ENCODE peak calls at places on chromosome 15, in five cellular contexts. R, K, Y, S and I are unnamed samples.

GRCh38 chr15:99157456-99157855 is 52.6 kb downstream of the SYNM start:
- DNase-seq in R (no peak), Y (no peak), S (no peak), K (no peak), I (no peak)

GRCh38 chr15:83753872-83754493 is 100.1 kb downstream of the ADAMTSL3 start:
- DNase-seq in Y (no peak), K (no peak), R (no peak), S (no peak), I (no peak)

GRCh38 chr15:25701716-25702465 is 161.2 kb downstream of the ATP10A start:
- DNase-seq in Y (no peak), K (no peak), R (no peak), S (no peak), I (no peak)

GRCh38 chr15:38647683-38648082 is 83.1 kb upstream of the RASGRP1 start:
- DNase-seq in R (no peak), K (no peak), Y (peak), S (no peak), I (no peak)

GRCh38 chr15:47888721-47889120 is 171.4 kb downstream of the SEMA6D start:
- DNase-seq in S (no peak), Y (no peak), K (no peak), R (no peak), I (no peak)

GRCh38 chr15:63079938-63080626 is 37.5 kb downstream of the TPM1 start:
- DNase-seq in R (no peak), K (no peak), Y (peak), S (no peak), I (no peak)

GRCh38 chr15:27412413-27412812 is 441.4 kb downstream of the GABRG3 start:
- DNase-seq in K (no peak), S (no peak), R (no peak), Y (no peak), I (no peak)

GRCh38 chr15:58021332-58022230 is 43.9 kb downstream of the ALDH1A2 start:
- DNase-seq in S (no peak), R (no peak), Y (no peak), K (no peak), I (no peak)

GRCh38 chr15:97023131-97023844 is 692.8 kb downstream of the NR2F2 start:
- DNase-seq in R (no peak), K (no peak), Y (no peak), S (no peak), I (no peak)

GRCh38 chr15:26877842-26878241 is 11.0 kb downstream of the GABRA5 start:
- DNase-seq in S (no peak), R (no peak), Y (no peak), K (no peak), I (no peak)

GRCh38 chr15:74497584-74497983 is 36.6 kb upstream of the UBL7 start:
- DNase-seq in Y (no peak), R (no peak), K (no peak), S (no peak), I (no peak)

GRCh38 chr15:51768018-51768417 is 16.6 kb downstream of the TMOD2 start:
- DNase-seq in S (no peak), K (no peak), Y (no peak), R (no peak), I (no peak)

GRCh38 chr15:68602484-68603240 is 23.9 kb downstream of the CORO2B start:
- DNase-seq in S (no peak), R (no peak), K (no peak), Y (no peak), I (no peak)

GRCh38 chr15:66472176-66472999 is 25.2 kb downstream of the SNAPC5 start:
- DNase-seq in K (peak), Y (no peak), S (no peak), R (no peak), I (no peak)

GRCh38 chr15:66935121-66935520 is 130.3 kb upstream of the SMAD3 start:
- DNase-seq in S (no peak), Y (no peak), K (no peak), R (no peak), I (no peak)

GRCh38 chr15:77526582-77527163 is 106.0 kb downstream of the HMG20A start:
- DNase-seq in S (no peak), K (no peak), Y (no peak), R (no peak), I (no peak)

GRCh38 chr15:69742361-69742760 is 289.7 kb downstream of the RPLP1 start:
- DNase-seq in R (no peak), Y (no peak), S (no peak), K (no peak), I (no peak)

GRCh38 chr15:25930931-25931330 is 67.8 kb upstream of the ATP10A start:
- DNase-seq in S (no peak), Y (no peak), R (no peak), K (no peak), I (no peak)

GRCh38 chr15:61025283-61025682 is 203.8 kb downstream of the RORA start:
- DNase-seq in Y (no peak), R (no peak), S (no peak), K (no peak), I (no peak)

GRCh38 chr15:76840830-76841460 is 64.2 kb downstream of the SCAPER start:
- DNase-seq in K (no peak), S (no peak), Y (peak), R (peak), I (no peak)

GRCh38 chr15:82159922-82160321 is 102.6 kb downstream of the EFL1 start:
- DNase-seq in K (no peak), Y (peak), S (no peak), R (no peak), I (no peak)

GRCh38 chr15:31799711-31800321 is 230.5 kb upstream of the CHRNA7 start:
- DNase-seq in K (no peak), S (no peak), R (no peak), Y (no peak), I (no peak)

GRCh38 chr15:56128081-56128480 is 115.6 kb downstream of the RFX7 start:
- DNase-seq in Y (no peak), K (no peak), R (no peak), S (no peak), I (no peak)

GRCh38 chr15:31318429-31318828 is 8.2 kb upstream of the KLF13 start:
- DNase-seq in K (no peak), Y (no peak), R (no peak), S (no peak), I (no peak)

GRCh38 chr15:55256281-55257013 is 33.2 kb downstream of the RAB27A start:
- DNase-seq in K (no peak), R (no peak), S (no peak), Y (no peak), I (no peak)

GRCh38 chr15:86317379-86317745 is 237.7 kb downstream of the AGBL1 start:
- DNase-seq in R (no peak), S (no peak), K (no peak), Y (no peak), I (no peak)

GRCh38 chr15:41085029-41085428 is 31.1 kb downstream of the INO80 start:
- DNase-seq in S (no peak), Y (no peak), R (no peak), K (no peak), I (no peak)

GRCh38 chr15:45653702-45654424 is 19.0 kb downstream of the SQOR start:
- DNase-seq in S (no peak), K (no peak), R (no peak), Y (no peak), I (peak)

GRCh38 chr15:73265536-73266153 is 103.1 kb downstream of the HCN4 start:
- DNase-seq in Y (peak), R (peak), S (peak), K (peak), I (no peak)

GRCh38 chr15:50665938-50666337 is 20.7 kb downstream of the TRPM7 start:
- DNase-seq in Y (no peak), K (no peak), S (no peak), R (no peak), I (no peak)

GRCh38 chr15:98025237-98025636 is 64.7 kb downstream of the ARRDC4 start:
- DNase-seq in Y (no peak), S (no peak), K (no peak), R (no peak), I (no peak)

GRCh38 chr15:51752918-51753317 is 1.5 kb downstream of the TMOD2 start:
- DNase-seq in Y (no peak), R (no peak), S (no peak), K (no peak), I (no peak)

GRCh38 chr15:85707519-85708338 is 87.0 kb downstream of the KLHL25 start:
- DNase-seq in Y (no peak), S (peak), R (peak), K (no peak), I (no peak)

GRCh38 chr15:80800067-80800466 is 20.9 kb downstream of the CEMIP start:
- DNase-seq in K (no peak), R (no peak), S (no peak), Y (no peak), I (no peak)

GRCh38 chr15:80803580-80804525 is 24.7 kb downstream of the CEMIP start:
- DNase-seq in Y (no peak), K (no peak), S (no peak), R (no peak), I (no peak)

GRCh38 chr15:80801891-80802680 is 22.9 kb downstream of the CEMIP start:
- DNase-seq in K (no peak), S (no peak), Y (no peak), R (no peak), I (peak)

GRCh38 chr15:80804970-80805495 is 25.9 kb downstream of the CEMIP start:
- DNase-seq in Y (no peak), K (no peak), R (no peak), S (no peak), I (no peak)
- TF ChIP-seq EP300 in Y (no peak), K (no peak), R (no peak), S (no peak), I (no peak)

GRCh38 chr15:48899793-48900192 is 21.9 kb downstream of the EID1 start:
- DNase-seq in R (no peak), Y (no peak), K (no peak), S (no peak), I (no peak)

GRCh38 chr15:48897144-48897814 is 19.3 kb downstream of the EID1 start:
- DNase-seq in R (no peak), K (no peak), S (no peak), Y (no peak), I (no peak)

GRCh38 chr15:48893311-48893710 is 15.4 kb downstream of the EID1 start:
- DNase-seq in S (no peak), R (no peak), Y (no peak), K (no peak), I (no peak)

GRCh38 chr15:48896775-48897143 is 18.8 kb downstream of the EID1 start:
- DNase-seq in K (no peak), Y (no peak), S (no peak), R (no peak), I (no peak)

GRCh38 chr15:48898083-48898482 is 20.1 kb downstream of the EID1 start:
- DNase-seq in R (no peak), K (no peak), S (no peak), Y (no peak), I (no peak)
- H3K27ac ChIP-seq in R (no peak), K (no peak), S (peak), Y (no peak), I (no peak)

DNA sequence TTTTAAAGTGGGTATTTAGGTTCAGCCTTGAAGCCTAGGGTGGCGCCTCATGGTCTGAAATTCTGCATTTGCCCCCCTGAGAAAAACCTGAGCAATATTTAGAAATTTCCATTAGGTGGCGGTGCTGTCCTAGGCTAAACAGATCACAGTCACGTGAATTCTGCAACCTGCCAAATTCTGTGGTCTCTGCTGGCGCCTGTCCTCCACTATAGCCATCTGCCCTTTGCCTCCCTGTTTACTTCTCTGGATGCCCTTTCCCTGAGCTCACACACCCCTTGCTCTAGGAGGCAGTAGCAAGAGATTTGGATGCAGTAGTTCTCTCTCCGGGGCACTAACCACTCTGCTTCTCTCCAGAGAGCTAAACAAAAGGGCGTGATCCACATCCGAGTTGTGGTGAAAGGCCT is 9.1 kb downstream of the MRPS11 start:
- DNase-seq in Y (peak), K (peak), R (peak), S (peak), I (no peak)
- TF ChIP-seq EP300 in Y (no peak), K (no peak), R (no peak), S (no peak), I (no peak)

DNA sequence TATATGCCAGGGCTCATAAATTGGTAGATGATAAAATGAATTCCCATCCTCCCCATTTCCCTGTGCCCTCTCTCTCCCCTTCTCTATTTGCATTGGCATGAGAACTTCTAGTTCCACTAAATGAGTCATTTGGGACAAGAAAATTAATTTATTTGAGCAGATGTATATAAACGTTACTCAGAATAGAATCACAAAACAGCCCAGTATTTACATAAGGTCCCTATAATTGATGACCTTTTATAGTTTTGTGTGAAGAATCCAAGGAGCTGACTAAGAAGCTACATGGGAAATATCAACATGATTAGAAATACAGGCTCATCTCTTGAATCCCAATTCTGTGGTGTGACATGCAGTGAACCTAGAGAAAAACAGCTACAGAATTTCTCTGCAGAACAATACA is 617.7 kb upstream of the NR2F2 start:
- DNase-seq in K (no peak), Y (no peak), R (no peak), S (no peak), I (no peak)
- H3K27ac ChIP-seq in K (peak), Y (no peak), R (no peak), S (no peak), I (no peak)

DNA sequence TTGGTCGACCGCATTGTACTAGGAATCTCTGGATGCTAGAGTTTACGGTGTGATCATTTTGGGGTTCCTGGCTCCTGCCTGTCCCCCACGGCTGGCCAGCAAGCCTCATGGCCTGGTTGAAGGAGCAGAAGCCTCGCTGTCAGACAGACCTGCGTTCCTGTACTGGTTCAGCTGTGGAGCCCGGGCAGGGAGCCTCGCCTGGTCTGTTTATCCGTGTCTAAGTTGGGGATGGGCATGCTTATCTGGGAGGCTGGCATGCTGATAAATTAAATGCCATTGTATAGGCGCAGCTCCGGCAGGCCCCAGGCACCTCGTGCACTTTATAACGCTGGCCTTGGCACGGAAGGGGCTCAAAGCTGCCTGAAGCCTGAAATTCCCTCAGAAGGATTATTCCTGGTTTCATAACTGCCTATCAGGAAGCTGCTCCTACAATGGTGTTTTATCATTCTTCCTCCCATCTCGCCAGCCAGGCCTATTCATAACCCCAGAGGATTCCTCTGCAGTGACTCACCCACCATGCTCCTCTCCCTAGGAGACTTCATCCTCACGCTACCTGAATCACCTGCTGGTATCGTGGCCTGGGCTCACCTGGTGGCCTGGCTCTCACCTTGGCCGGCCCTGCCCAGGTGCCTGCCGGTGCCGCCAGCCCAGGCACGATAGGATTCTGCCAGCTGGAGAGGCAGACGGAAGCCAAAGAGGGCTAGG is 110.9 kb downstream of the ASB7 start:
- DNase-seq in R (no peak), Y (peak), S (no peak), K (peak), I (peak)
- TF ChIP-seq EP300 in R (no peak), Y (peak), S (no peak), K (no peak), I (no peak)